ENCODE peak calls at places on chromosomes 12 and 14, in five cellular contexts. A is cardiac fibroblast, Z is A549, J is pancreas, H is adrenal gland. D is an unnamed sample.
A peak's percentile ranks its signal among the peaks of the same experiment; 100 is the strongest.

GRCh38 chr14:74637184-74637562 is 25.1 kb upstream of the LTBP2 start:
- DNase-seq in A (no peak), Z (no peak), H (no peak), J (no peak), D (no peak)

GRCh38 chr12:108614041-108614440 is 16.2 kb upstream of the TMEM119 start:
- DNase-seq in J (no peak), H (no peak), Z (no peak), A (no peak), D (no peak)

GRCh38 chr14:22819191-22819988 is 4.2 kb upstream of the SLC7A7 start:
- DNase-seq in H (no peak), A (peak; percentile 77), J (peak; percentile 45), Z (peak; percentile 35), D (no peak)

GRCh38 chr12:107761502-107761904 is 566 bp upstream of the PRDM4 start:
- DNase-seq in A (no peak), J (no peak), H (no peak), Z (no peak), D (no peak)

GRCh38 chr12:104544836-104545235 is 88.1 kb downstream of the CHST11 start:
- DNase-seq in H (no peak), A (no peak), Z (no peak), J (no peak), D (no peak)

GRCh38 chr12:54631988-54632728 is 2.5 kb downstream of the LACRT start:
- DNase-seq in H (no peak), J (peak; percentile 17), Z (no peak), A (no peak), D (no peak)

GRCh38 chr12:123390415-123391093 is 6.6 kb downstream of the KMT5A start:
- DNase-seq in H (no peak), A (no peak), Z (no peak), J (no peak), D (no peak)

GRCh38 chr12:34398706-34399630 is 376.7 kb downstream of the ALG10 start:
- DNase-seq in Z (no peak), A (no peak), J (no peak), H (peak; percentile 7), D (peak; percentile 41)

GRCh38 chr12:105954891-105955607 is 183.7 kb downstream of the NUAK1 start:
- DNase-seq in A (no peak), H (no peak), Z (no peak), J (no peak), D (no peak)

GRCh38 chr12:3633396-3633795 is 119.5 kb downstream of the CRACR2A start:
- DNase-seq in Z (no peak), A (no peak), H (no peak), J (no peak), D (no peak)

GRCh38 chr12:25433024-25433423 is 120.1 kb downstream of the LMNTD1 start:
- DNase-seq in J (no peak), A (no peak), H (no peak), Z (peak; percentile 21), D (no peak)

GRCh38 chr12:127625372-127625771 is 641.6 kb upstream of the TMEM132C start:
- DNase-seq in H (no peak), J (no peak), A (no peak), Z (no peak), D (no peak)

GRCh38 chr12:29782821-29783772 is 645 bp downstream of the TMTC1 start:
- DNase-seq in Z (no peak), H (peak; percentile 45), A (peak; percentile 43), J (peak; percentile 3), D (no peak)

GRCh38 chr14:71491925-71492324 is 440.3 kb upstream of the RGS6 start:
- DNase-seq in H (no peak), J (peak; percentile 13), A (no peak), Z (no peak), D (no peak)

GRCh38 chr14:71597289-71597920 is 334.8 kb upstream of the RGS6 start:
- DNase-seq in J (no peak), A (no peak), H (no peak), Z (no peak), D (no peak)

GRCh38 chr12:46982629-46983392 is 96.6 kb upstream of the PCED1B start:
- DNase-seq in Z (no peak), H (no peak), A (no peak), J (no peak), D (no peak)

GRCh38 chr14:73789996-73790581 is 61.5 kb upstream of the PTGR2 start:
- DNase-seq in A (peak; percentile 97), J (no peak), Z (no peak), H (no peak), D (no peak)

GRCh38 chr12:110670161-110670701 is 18.7 kb downstream of the HVCN1 start:
- DNase-seq in H (no peak), Z (no peak), J (no peak), A (no peak), D (no peak)

GRCh38 chr12:46983393-46983793 is 96.0 kb upstream of the PCED1B start:
- DNase-seq in H (no peak), Z (no peak), A (no peak), J (no peak), D (no peak)

GRCh38 chr12:92574911-92575570 is 127.7 kb upstream of the PLEKHG7 start:
- DNase-seq in H (no peak), A (no peak), Z (peak; percentile 31), J (no peak), D (no peak)

GRCh38 chr12:93895096-93895460 is 217.9 kb downstream of the CRADD start:
- DNase-seq in A (peak; percentile 58), H (no peak), Z (no peak), J (no peak), D (no peak)

GRCh38 chr12:58341791-58342190 is 400.4 kb downstream of the ATP23 start:
- DNase-seq in H (no peak), A (peak; percentile 55), Z (no peak), J (no peak), D (no peak)

GRCh38 chr12:7128681-7129593 is at the start of gene RBP5:
- DNase-seq in H (no peak), A (peak; percentile 17), Z (no peak), J (no peak), D (no peak)

GRCh38 chr12:65886996-65887395 is 62.7 kb downstream of the HMGA2 start:
- DNase-seq in Z (no peak), H (no peak), A (peak; percentile 56), J (no peak), D (no peak)

GRCh38 chr12:115042341-115042740 is 358.4 kb upstream of the TBX3 start:
- DNase-seq in Z (no peak), H (no peak), J (no peak), A (peak; percentile 9), D (no peak)

GRCh38 chr14:76872796-76873432 is 46.7 kb downstream of the LRRC74A start:
- DNase-seq in H (peak; percentile 61), J (peak; percentile 29), A (peak; percentile 58), Z (peak; percentile 56), D (peak; percentile 59)

GRCh38 chr14:80005561-80005960 is 205.7 kb downstream of the DIO2 start:
- DNase-seq in A (no peak), J (no peak), H (no peak), Z (no peak), D (no peak)

GRCh38 chr12:50174971-50175715 is 8.0 kb upstream of the CERS5 start:
- DNase-seq in Z (peak; percentile 81), J (no peak), A (peak; percentile 89), H (peak; percentile 48), D (no peak)

GRCh38 chr12:75438052-75438754 is 42.4 kb upstream of the GLIPR1 start:
- DNase-seq in J (no peak), Z (no peak), H (no peak), A (no peak), D (no peak)

GRCh38 chr12:22860926-22861325 is 236.0 kb downstream of the ETNK1 start:
- DNase-seq in Z (no peak), H (no peak), A (no peak), J (no peak), D (no peak)

GRCh38 chr14:49879683-49880204 is 13.1 kb upstream of the ARF6 start:
- DNase-seq in Z (peak; percentile 89), A (peak; percentile 81), J (peak; percentile 32), H (peak; percentile 37), D (peak; percentile 81)

GRCh38 chr14:71855399-71856036 is 76.7 kb upstream of the RGS6 start:
- DNase-seq in H (peak; percentile 81), Z (peak; percentile 64), J (peak; percentile 4), A (peak; percentile 85), D (no peak)

GRCh38 chr12:114391088-114391487 is 14.9 kb downstream of the TBX5 start:
- DNase-seq in J (no peak), H (no peak), A (no peak), Z (no peak), D (no peak)

GRCh38 chr14:106491851-106492250 is 965.5 kb downstream of the TMEM121 start:
- DNase-seq in Z (peak; percentile 50), A (peak; percentile 25), H (no peak), J (no peak), D (no peak)
- TF ChIP-seq CTCF in Z (peak; percentile 11), A (peak; percentile 39), H (no peak), J (no peak), D (peak; percentile 61)

GRCh38 chr12:11894890-11895289 is 175.8 kb upstream of the BCL2L14 start:
- DNase-seq in J (no peak), Z (no peak), H (no peak), A (no peak), D (no peak)

GRCh38 chr12:11893998-11894397 is 176.7 kb upstream of the BCL2L14 start:
- DNase-seq in A (no peak), Z (no peak), J (no peak), H (no peak), D (no peak)

GRCh38 chr12:11891350-11892064 is 179.2 kb upstream of the BCL2L14 start:
- DNase-seq in H (no peak), Z (no peak), A (no peak), J (no peak), D (no peak)

GRCh38 chr12:11895421-11896064 is 175.2 kb upstream of the BCL2L14 start:
- DNase-seq in Z (no peak), H (no peak), J (no peak), A (no peak), D (no peak)

DNA sequence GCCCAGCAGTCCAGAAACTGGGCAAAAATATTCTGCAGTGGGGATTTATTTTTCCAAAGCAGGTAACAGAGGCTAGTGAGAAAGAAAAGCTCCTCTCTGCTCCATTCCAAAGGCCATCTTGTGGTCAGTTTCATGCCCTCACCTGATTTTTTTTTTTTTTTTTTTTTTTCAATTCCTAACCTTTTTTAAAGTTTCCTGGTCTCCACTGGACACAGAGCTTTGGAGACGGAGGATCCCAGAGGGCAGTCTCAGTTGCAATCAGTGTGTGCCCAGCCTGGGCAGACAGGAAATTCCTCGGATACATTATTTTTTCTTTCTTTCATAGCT is 178.7 kb upstream of the BCL2L14 start:
- DNase-seq in Z (peak; percentile 18), J (no peak), H (no peak), A (no peak), D (no peak)
- TF ChIP-seq CTCF in Z (no peak), J (no peak), H (peak; percentile 49), A (peak; percentile 36), D (no peak)

GRCh38 chr14:54001189-54001878 is 44.7 kb upstream of the BMP4 start:
- DNase-seq in H (no peak), J (no peak), Z (peak; percentile 22), A (no peak), D (no peak)
- TF ChIP-seq CTCF in H (no peak), J (no peak), Z (no peak), A (no peak), D (no peak)

DNA sequence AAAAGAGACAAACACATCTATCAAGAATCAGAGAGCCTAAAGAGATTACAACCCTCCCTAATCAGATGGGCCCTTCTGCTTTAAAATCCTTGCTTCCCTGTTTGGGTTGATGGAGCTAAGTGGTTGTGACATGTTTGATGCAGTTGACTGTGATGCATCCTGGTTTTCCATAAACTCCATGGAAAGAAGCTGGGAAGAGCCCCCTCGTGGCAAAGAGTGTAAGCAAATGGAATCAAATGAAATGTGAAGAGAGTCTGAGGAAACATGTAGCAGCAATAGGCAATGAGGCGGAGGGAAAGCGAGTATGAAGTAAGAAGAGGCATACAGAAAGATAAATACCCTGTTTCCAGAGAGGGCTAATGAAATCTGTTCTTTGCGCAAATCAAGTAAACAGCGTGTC is 70.4 kb upstream of the SLCO1C1 start:
- DNase-seq in A (peak; percentile 39), J (no peak), H (no peak), Z (peak; percentile 79), D (no peak)
- TF ChIP-seq CTCF in A (peak; percentile 32), J (no peak), H (no peak), Z (peak; percentile 51), D (no peak)